ENCODE peak calls at places on chromosomes 1 and 21, in four cellular contexts. M is A549, W is HepG2, Z is K562. O is an unnamed sample.

GRCh38 chr21:37582613-37583012 is 216.0 kb downstream of the DYRK1A start:
- DNase-seq in M (peak), W (peak), Z (peak), O (no peak)

GRCh38 chr1:116763787-116764465 is 9.7 kb downstream of the CD2 start:
- DNase-seq in M (peak), W (peak), Z (peak), O (peak)

GRCh38 chr1:29674625-29675326 is 438.5 kb downstream of the PTPRU start:
- DNase-seq in M (no peak), W (no peak), Z (no peak), O (no peak)

GRCh38 chr1:32040711-32041110 is 27.0 kb downstream of the KHDRBS1 start:
- DNase-seq in M (no peak), W (no peak), Z (no peak), O (no peak)

GRCh38 chr1:22916469-22916817 is 56.2 kb downstream of the LACTBL1 start:
- DNase-seq in M (no peak), W (no peak), Z (no peak), O (no peak)

GRCh38 chr1:61253059-61253735 is 170.8 kb downstream of the NFIA start:
- DNase-seq in M (peak), W (peak), Z (peak), O (no peak)

GRCh38 chr21:35024071-35024420 is 25.1 kb downstream of the RUNX1 start:
- DNase-seq in M (no peak), W (peak), Z (no peak), O (no peak)

GRCh38 chr1:170162385-170163226 is 16.8 kb downstream of the NTMT2 start:
- DNase-seq in M (no peak), W (peak), Z (no peak), O (peak)

GRCh38 chr1:23167353-23168078 is 1.1 kb downstream of the LUZP1 start:
- DNase-seq in M (no peak), W (peak), Z (peak), O (peak)

GRCh38 chr1:205186191-205186590 is 25.3 kb downstream of the DSTYK start:
- DNase-seq in M (no peak), W (no peak), Z (no peak), O (no peak)

GRCh38 chr1:234520908-234521801 is 42.2 kb upstream of the TARBP1 start:
- DNase-seq in M (no peak), W (no peak), Z (no peak), O (no peak)

GRCh38 chr21:46515109-46515508 is 56.4 kb downstream of the DIP2A start:
- DNase-seq in M (no peak), W (no peak), Z (no peak), O (no peak)

GRCh38 chr1:247241687-247242086 is 14.2 kb upstream of the VN1R5 start:
- DNase-seq in M (no peak), W (no peak), Z (no peak), O (no peak)

GRCh38 chr1:56028244-56028643 is 551.1 kb downstream of the PLPP3 start:
- DNase-seq in M (no peak), W (no peak), Z (no peak), O (no peak)

GRCh38 chr1:218886472-218886871 is 287.2 kb upstream of the LYPLAL1 start:
- DNase-seq in M (no peak), W (no peak), Z (no peak), O (no peak)

GRCh38 chr1:2544093-2544874 is 11.9 kb upstream of the TNFRSF14 start:
- DNase-seq in M (no peak), W (no peak), Z (no peak), O (no peak)
- TF ChIP-seq HMGXB4 in M (no peak), W (no peak), Z (no peak), O (no peak)

DNA sequence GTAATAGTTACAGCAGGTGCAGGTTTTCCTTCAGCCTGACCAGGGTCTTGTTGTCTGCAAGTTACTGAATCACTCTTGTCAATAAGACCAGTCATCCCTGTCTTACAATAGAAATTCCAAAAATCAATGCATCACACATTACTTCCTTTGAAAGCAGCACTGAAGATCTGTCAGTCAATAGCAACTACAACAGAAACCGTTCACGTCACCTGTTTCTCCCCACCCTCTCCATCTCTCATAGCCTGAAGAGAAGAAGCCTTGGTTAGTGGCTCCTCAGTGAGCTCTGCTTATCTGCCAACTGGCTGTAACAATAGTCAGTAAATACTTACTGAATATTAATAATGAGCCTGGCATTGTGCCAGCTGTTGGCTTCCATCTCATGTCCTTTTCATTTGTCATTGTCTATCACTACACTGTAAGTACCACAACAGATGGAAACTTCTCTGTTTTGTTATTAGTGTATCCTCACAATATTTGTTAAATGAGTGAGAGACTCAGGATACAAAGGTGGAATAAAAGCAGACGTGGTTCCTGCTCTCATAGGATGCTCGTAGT is 195.2 kb downstream of the S1PR1 start:
- DNase-seq in M (no peak), W (no peak), Z (no peak), O (no peak)
- TF ChIP-seq HMGXB4 in M (no peak), W (no peak), Z (no peak), O (no peak)

GRCh38 chr1:225972344-225973152 is 26.6 kb downstream of the SDE2 start:
- DNase-seq in M (no peak), W (no peak), Z (no peak), O (no peak)

GRCh38 chr1:225974454-225974853 is 24.7 kb downstream of the SDE2 start:
- DNase-seq in M (no peak), W (no peak), Z (no peak), O (no peak)

GRCh38 chr1:225977937-225978748 is 21.0 kb downstream of the SDE2 start:
- DNase-seq in M (no peak), W (no peak), Z (peak), O (no peak)

GRCh38 chr1:225973158-225973557 is 26.0 kb downstream of the SDE2 start:
- DNase-seq in M (no peak), W (no peak), Z (peak), O (no peak)
- TF ChIP-seq HMGXB4 in M (no peak), W (no peak), Z (no peak), O (no peak)

GRCh38 chr1:158049867-158050266 is 56.4 kb downstream of the KIRREL1 start:
- DNase-seq in M (no peak), W (no peak), Z (no peak), O (no peak)
- TF ChIP-seq HMGXB4 in M (no peak), W (no peak), Z (no peak), O (no peak)

GRCh38 chr1:6703016-6703415 is 1.4 kb upstream of the DNAJC11 start:
- DNase-seq in M (no peak), W (no peak), Z (no peak), O (no peak)
- TF ChIP-seq HMGXB4 in M (no peak), W (no peak), Z (no peak), O (no peak)

DNA sequence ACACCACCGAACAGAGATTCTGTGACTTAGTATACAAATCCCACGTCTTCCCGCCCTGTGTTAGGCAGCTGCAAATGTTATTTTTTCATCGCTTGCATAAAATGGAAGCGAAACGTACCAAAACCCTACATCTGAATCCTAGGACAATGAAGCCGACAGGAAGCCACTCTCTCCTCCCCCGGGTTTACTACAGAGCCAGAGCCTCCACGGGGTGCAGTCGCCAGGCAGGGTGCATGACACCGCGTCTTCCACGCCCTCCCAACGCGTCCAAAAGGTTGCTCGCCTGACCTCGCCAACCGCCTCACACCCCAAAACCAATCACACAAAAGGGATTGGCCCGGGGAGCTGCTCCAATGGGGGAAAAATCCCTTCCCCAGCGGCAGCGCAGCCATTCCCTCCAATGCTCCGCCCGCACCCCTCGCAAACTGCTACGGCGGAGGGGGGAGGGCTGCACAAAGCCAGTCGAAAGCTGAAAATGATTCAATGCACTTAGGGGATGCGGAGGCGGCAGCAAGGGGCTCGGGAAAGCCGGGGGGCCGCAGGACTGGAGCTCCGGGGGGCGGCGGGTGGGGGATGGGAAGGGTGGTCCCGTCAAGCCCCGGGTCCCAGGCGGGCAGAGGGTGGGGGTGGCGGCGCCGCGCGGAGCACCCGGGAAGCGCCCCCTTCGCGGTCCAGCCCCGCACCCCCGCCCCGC is 701 bp downstream of the CEP170 start:
- DNase-seq in M (peak), W (peak), Z (peak), O (peak)
- TF ChIP-seq HMGXB4 in M (no peak), W (peak), Z (no peak), O (no peak)

GRCh38 chr1:177770096-177770495 is 199.8 kb downstream of the SEC16B start:
- DNase-seq in M (no peak), W (no peak), Z (no peak), O (no peak)
- TF ChIP-seq HMGXB4 in M (no peak), W (no peak), Z (no peak), O (no peak)

DNA sequence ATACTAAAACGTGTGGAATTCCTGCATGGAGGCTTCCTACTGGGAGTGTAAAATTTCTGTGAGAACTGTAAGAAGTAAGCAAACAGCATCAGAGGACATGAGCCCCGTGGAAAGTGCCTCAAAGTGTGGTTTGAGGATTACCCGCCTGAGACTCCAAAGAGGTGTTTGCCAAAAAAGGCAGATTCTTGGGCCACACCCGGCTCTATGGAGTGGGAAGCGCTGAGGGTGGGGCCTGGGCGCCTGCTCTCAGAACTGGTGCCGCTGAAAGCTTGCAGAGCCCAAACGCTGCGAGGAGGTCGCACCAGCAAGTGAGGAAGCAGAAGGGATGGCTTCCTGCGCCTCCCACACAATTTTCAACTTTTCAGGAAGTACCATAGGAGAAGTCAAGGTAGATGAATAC is 43.0 kb upstream of the PSEN2 start:
- DNase-seq in M (no peak), W (no peak), Z (peak), O (peak)
- TF ChIP-seq HMGXB4 in M (no peak), W (no peak), Z (no peak), O (no peak)